ENCODE peak calls at places on chromosomes 5 and 9, in five cellular contexts. K is A549, N is suprapubic skin, O is ovary, G is sigmoid colon. R is an unnamed sample. For H3K4me1, the result is how much of the 10 kb centered on the place peaks cover.

GRCh38 chr9:9719373-9720112 is 893.3 kb downstream of the PTPRD start:
- DNase-seq in O (no peak), N (no peak), G (no peak), K (no peak), R (no peak)

GRCh38 chr9:78031271-78031825 is at the start of gene GNAQ:
- DNase-seq in O (peak), N (no peak), G (peak), K (no peak), R (peak)

GRCh38 chr5:115414406-115415142 is 118.1 kb upstream of the CCDC112 start:
- DNase-seq in O (no peak), N (no peak), G (peak), K (no peak), R (peak)

GRCh38 chr9:110069326-110070248 is 138.4 kb downstream of the C9orf152 start:
- DNase-seq in G (peak), K (peak), O (no peak), N (peak), R (no peak)

GRCh38 chr5:147391781-147392180 is 118.1 kb downstream of the DPYSL3 start:
- DNase-seq in G (peak), O (no peak), N (no peak), K (peak), R (peak)

GRCh38 chr9:27848315-27848714 is 275.0 kb upstream of the C9orf72 start:
- DNase-seq in G (no peak), N (no peak), O (no peak), K (no peak), R (no peak)

GRCh38 chr9:4097490-4097889 is 202.4 kb downstream of the GLIS3 start:
- DNase-seq in K (no peak), O (no peak), G (no peak), N (no peak), R (no peak)

GRCh38 chr9:93262537-93263310 is 78.8 kb downstream of the WNK2 start:
- DNase-seq in K (no peak), O (no peak), G (peak), N (peak), R (no peak)

GRCh38 chr9:93119953-93120845 is 13.9 kb downstream of the NINJ1 start:
- DNase-seq in K (peak), G (peak), N (peak), O (peak), R (peak)

GRCh38 chr9:114433086-114433485 is 45.3 kb upstream of the AKNA start:
- DNase-seq in N (peak), K (no peak), O (no peak), G (no peak), R (no peak)

GRCh38 chr5:51194626-51195025 is 188.6 kb upstream of the ISL1 start:
- DNase-seq in G (no peak), K (no peak), N (no peak), O (no peak), R (no peak)

GRCh38 chr5:125117556-125117955 is 371.1 kb upstream of the ZNF608 start:
- DNase-seq in N (no peak), O (no peak), K (no peak), G (no peak), R (no peak)

GRCh38 chr9:581673-582497 is 259.6 kb upstream of the DMRT1 start:
- DNase-seq in O (no peak), K (peak), G (no peak), N (no peak), R (no peak)

GRCh38 chr5:143229896-143230675 is 173.4 kb downstream of the NR3C1 start:
- DNase-seq in G (peak), O (no peak), K (no peak), N (no peak), R (no peak)

GRCh38 chr5:14178091-14178490 is 34.9 kb downstream of the TRIO start:
- DNase-seq in O (no peak), K (no peak), G (no peak), N (no peak), R (no peak)

GRCh38 chr5:96788112-96788749 is 19.5 kb downstream of the ERAP1 start:
- DNase-seq in O (no peak), G (no peak), K (no peak), N (no peak), R (no peak)

GRCh38 chr5:145776886-145777285 is 58.3 kb downstream of the PRELID2 start:
- DNase-seq in K (no peak), N (no peak), O (no peak), G (no peak), R (no peak)

GRCh38 chr5:127723571-127723970 is 20.4 kb downstream of the CCDC192 start:
- DNase-seq in K (peak), O (no peak), G (no peak), N (no peak), R (no peak)

GRCh38 chr5:137778772-137779564 is 24.8 kb upstream of the HNRNPA0 start:
- DNase-seq in G (no peak), K (peak), O (no peak), N (no peak), R (no peak)

GRCh38 chr5:177434437-177434836 is 8.0 kb downstream of the GRK6 start:
- DNase-seq in G (no peak), N (no peak), O (no peak), K (no peak), R (no peak)

GRCh38 chr9:72145093-72145492 is 4.1 kb upstream of the GDA start:
- DNase-seq in G (no peak), N (no peak), K (no peak), O (no peak), R (no peak)

GRCh38 chr5:65184780-65185179 is 296.9 kb downstream of the ADAMTS6 start:
- DNase-seq in G (no peak), K (no peak), O (no peak), N (no peak), R (no peak)

GRCh38 chr9:86093788-86094555 is 5.4 kb downstream of the GOLM1 start:
- DNase-seq in O (no peak), G (no peak), N (no peak), K (peak), R (peak)

GRCh38 chr9:16002816-16003215 is 450.0 kb downstream of the CCDC171 start:
- DNase-seq in K (peak), G (no peak), N (no peak), O (no peak), R (no peak)

DNA sequence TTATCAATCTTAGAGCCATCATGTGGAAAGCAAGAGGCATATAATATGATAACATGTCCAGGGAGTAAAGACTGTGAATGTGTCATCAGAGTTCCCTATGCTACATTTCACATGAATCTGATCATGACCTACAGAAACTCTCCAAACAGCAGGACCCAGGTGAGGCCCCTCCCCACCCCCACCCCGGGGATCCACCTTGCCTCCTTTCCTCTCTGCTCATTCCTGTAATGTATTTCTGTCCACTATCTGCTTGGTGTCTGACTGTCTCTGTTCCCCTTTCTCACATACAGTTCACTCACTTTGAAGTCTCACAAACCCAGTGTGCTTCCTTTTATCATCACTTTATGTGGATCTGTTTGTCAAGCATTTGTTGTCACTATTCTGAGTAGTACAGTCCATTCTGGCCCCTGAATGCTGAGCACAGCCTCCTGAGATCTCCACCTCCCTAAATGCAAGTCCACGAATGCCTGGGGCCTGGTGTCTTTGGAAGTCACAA is 76.4 kb upstream of the SMARCA2 start:
- DNase-seq in N (no peak), G (no peak), K (no peak), O (no peak), R (no peak)
- H3K4me1 ChIP-seq in N (under half), G (under half), K (under half), O (under half), R (under half)

DNA sequence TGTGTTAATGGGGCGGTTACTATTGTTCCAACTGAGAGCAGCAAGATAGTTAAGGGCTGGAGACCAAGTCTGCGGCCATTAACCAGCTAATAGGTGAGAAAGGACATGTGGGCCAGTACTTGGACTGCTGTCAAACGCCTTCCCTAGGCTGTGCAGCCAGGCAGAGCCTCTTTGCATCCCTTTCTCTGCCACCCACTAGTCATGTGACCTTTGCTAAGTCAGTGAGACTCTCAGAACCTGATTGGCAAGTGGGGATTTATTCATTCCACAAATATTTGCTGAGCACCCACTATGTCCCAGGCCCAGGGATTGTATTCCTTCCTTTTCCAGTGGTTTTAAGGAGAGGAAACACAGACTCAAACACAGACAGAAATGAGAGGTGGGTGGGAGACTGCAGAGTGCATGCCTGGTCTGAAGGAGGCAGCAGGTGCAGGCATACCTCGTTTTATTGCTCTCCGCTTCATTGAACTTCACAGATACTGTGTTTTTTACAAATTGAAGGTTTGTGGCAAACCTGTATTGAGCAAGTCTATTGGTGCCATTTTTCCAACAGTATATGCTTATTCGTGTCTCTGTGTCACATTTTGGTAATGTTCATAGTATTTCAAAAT is 71.6 kb upstream of the GALNT10 start:
- DNase-seq in N (no peak), K (no peak), O (no peak), G (no peak), R (no peak)
- TF ChIP-seq EP300 in N (no peak), K (no peak), O (no peak), G (no peak), R (no peak)

GRCh38 chr9:134449180-134449916 is 123.1 kb downstream of the RXRA start:
- DNase-seq in G (peak), K (peak), N (peak), O (peak), R (peak)
- TF ChIP-seq CTCF in G (peak), K (peak), N (peak), O (peak), R (peak)

GRCh38 chr9:135887585-135888050 is 19.7 kb downstream of the CAMSAP1 start:
- DNase-seq in O (no peak), K (no peak), G (no peak), N (peak), R (no peak)
- H3K4me1 ChIP-seq in O (under half), K (under half), G (half or more), N (half or more), R (under half)

GRCh38 chr9:6008169-6008979 is 7.0 kb downstream of the RANBP6 start:
- DNase-seq in O (peak), N (peak), G (peak), K (peak), R (peak)
- TF ChIP-seq EP300 in O (no peak), N (no peak), G (no peak), K (no peak), R (no peak)

DNA sequence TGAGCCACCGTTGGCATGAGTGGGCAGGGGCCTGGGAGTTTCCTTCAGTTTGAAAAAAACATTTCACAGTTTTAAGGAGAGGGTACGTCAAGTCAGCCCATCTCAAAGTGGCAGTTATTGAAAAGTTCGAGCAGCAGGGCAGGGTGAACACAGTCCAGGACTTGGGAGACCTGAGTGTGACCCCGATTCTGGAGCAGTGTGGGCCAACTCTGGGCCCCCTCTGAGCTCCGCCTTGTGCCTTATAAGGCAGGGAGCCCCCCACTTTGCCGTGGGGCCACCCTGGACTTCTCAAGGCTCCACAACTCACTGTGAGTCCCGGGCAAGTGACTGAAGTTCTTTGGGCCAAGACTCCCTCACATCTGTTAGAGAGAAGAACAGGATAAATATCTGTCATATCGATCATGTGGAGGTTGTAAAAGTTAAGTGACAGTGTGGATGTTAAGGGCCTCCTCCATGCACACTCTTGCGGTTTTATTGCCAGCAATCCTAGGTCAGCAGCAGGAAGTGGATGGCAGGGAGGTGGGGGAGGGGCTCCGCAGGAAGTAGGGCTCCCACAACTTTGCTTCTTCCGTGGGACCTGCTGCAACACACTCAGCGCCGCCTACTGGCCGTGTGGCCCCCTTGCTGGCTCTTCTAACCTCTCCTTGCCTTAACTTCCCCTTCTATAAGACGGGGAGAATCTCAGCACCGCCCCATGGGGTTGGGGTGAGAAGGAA is 38.4 kb downstream of the HRH2 start:
- DNase-seq in K (peak), N (no peak), O (no peak), G (peak), R (peak)
- TF ChIP-seq CTCF in K (peak), N (peak), O (no peak), G (no peak), R (peak)

DNA sequence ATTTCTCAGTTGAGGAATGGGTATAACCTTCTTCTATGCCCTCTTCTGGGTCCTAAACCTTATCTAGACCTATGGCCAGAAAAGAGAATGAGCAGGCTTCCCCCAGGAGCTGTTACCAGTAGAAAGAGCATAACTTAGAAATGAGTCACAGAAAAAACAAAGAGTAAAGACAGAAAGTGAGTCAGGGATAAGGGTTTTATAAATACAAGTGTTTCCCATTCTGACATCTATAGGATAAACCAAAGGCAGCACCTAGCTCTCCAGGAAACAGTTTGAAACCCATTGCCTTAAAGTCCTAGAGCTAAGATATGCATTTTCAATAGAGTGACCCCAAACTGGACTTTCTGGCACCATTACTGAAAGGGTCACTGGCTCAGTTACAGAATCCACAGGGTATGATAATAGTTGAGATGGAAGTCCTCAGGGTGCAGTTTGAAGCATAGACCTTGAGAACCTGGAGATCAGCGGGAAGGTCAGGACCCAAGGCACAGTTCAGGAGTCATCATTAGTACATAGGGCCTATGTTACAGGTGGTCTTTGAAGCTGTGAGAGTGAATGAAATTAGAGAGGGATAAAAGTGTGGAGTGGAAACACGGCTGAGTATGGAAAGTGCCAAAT is 42.7 kb upstream of the LIFR start:
- DNase-seq in N (no peak), O (no peak), K (peak), G (no peak), R (no peak)
- H3K4me1 ChIP-seq in N (under half), O (under half), K (under half), G (under half), R (under half)

GRCh38 chr9:79371301-79371700 is 200.5 kb upstream of the TLE4 start:
- DNase-seq in G (no peak), K (no peak), N (no peak), O (no peak), R (no peak)

GRCh38 chr9:79377315-79377855 is 194.4 kb upstream of the TLE4 start:
- DNase-seq in G (no peak), K (no peak), O (no peak), N (no peak), R (no peak)

GRCh38 chr9:79371948-79372555 is 199.7 kb upstream of the TLE4 start:
- DNase-seq in N (no peak), G (no peak), O (no peak), K (no peak), R (no peak)
- TF ChIP-seq EP300 in N (no peak), G (no peak), O (no peak), K (no peak), R (no peak)

DNA sequence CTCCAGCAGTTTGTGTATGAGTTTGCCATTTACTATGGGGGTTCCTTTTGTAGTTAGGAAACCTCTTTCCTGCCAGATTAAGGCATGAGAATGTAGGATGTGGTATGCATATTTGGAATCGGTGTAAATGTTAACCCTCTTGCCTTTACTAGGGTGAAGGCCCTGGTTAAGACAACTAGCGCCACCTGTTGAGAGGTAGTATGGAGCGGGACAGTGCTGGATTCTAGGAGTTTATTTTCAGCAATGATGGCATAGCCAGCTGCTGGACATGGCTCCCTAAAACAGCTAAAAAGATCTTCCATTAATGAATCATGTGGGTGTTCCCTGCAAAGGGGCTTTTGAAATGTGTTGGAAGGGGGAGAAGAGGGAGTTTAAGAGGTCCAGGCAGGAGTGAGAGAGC is 30.7 kb upstream of the GPX3 start:
- DNase-seq in G (no peak), K (no peak), N (no peak), O (no peak), R (no peak)
- TF ChIP-seq CTCF in G (no peak), K (peak), N (no peak), O (no peak), R (no peak)

DNA sequence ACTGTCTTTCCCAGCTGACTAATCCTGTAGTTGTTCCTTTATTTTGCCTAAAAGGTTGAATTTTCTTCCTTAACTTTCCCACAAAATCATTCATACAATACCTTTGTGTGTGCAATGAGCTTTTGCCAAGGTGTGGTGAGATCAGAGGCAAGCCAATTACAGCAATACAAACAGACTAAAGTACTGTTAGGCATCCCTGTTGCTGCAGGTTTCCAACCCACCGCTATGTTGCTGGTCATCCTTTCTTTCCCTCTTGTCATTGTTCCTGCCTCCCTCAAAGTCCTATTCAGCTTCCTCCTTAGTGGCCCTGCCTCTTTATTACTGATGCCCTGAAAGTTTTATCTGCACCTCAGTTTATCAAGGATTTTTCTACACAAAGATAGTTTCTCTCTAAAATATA is 22.1 kb downstream of the ITGA2 start:
- DNase-seq in N (no peak), O (no peak), G (no peak), K (no peak), R (no peak)
- H3K4me1 ChIP-seq in N (under half), O (under half), G (under half), K (under half), R (under half)